ENCODE peak calls at places on chromosome 17, in seven cellular contexts. I is AG04449; U is activated naive CD4-positive, alpha-beta T cell treated with anti-CD3 and anti-CD28 coated beads for 36 hours; K is stimulated activated CD4-positive, alpha-beta T cell treated with anti-CD3 and anti-CD28 coated beads, Interleukin-12 subunit alpha, Interleukin-12 subunit beta, amount 100 ng/mL, for 4 hours; G is prostate gland; L is GM19239; P is transverse colon. D is an unnamed sample.

GRCh38 chr17:39750131-39751015 is 12.6 kb downstream of the GRB7 start:
- DNase-seq in I (no peak), K (no peak), L (no peak), U (no peak), P (peak), G (peak), D (no peak)

GRCh38 chr17:64741038-64741641 is 79.0 kb upstream of the SMURF2 start:
- DNase-seq in I (no peak), G (no peak), K (no peak), P (no peak), L (no peak), U (peak), D (peak)

GRCh38 chr17:7323731-7324437 is 5.3 kb downstream of the NEURL4 start:
- DNase-seq in K (peak), I (no peak), P (peak), G (peak), L (peak), U (peak), D (no peak)

GRCh38 chr17:80219777-80220708 is at the start of the genes SGSH and SLC26A11:
- DNase-seq in I (no peak), U (peak), L (peak), P (peak), G (peak), K (peak), D (peak)

GRCh38 chr17:10120749-10121148 is 77.7 kb downstream of the GAS7 start:
- DNase-seq in K (no peak), I (no peak), L (no peak), U (no peak), P (no peak), G (no peak), D (no peak)

GRCh38 chr17:74632196-74632540 is 8.6 kb upstream of the CD300E start:
- DNase-seq in L (no peak), P (no peak), I (no peak), K (no peak), G (no peak), U (no peak), D (peak)

GRCh38 chr17:48611681-48612455 is 1.1 kb upstream of the HOXB7 start:
- DNase-seq in G (no peak), L (no peak), K (no peak), U (peak), P (peak), I (no peak), D (no peak)

GRCh38 chr17:44840274-44840673 is 7.4 kb upstream of the HIGD1B start:
- DNase-seq in L (no peak), P (no peak), K (no peak), G (no peak), U (no peak), I (no peak), D (no peak)

GRCh38 chr17:9837551-9838471 is 12.1 kb downstream of the GLP2R start:
- DNase-seq in I (peak), L (no peak), U (no peak), P (peak), G (no peak), K (no peak), D (no peak)

GRCh38 chr17:60093694-60094093 is 15.0 kb upstream of the HEATR6 start:
- DNase-seq in I (no peak), U (no peak), K (no peak), L (no peak), P (no peak), G (no peak), D (no peak)

GRCh38 chr17:9647014-9647413 is 1.7 kb downstream of the USP43 start:
- DNase-seq in L (no peak), G (peak), U (no peak), P (no peak), I (no peak), K (no peak), D (peak)

GRCh38 chr17:16879686-16880085 is 92.2 kb downstream of the TNFRSF13B start:
- DNase-seq in K (no peak), G (no peak), L (no peak), P (no peak), U (no peak), I (no peak), D (no peak)

GRCh38 chr17:1087381-1088241 is 90.7 kb downstream of the TIMM22 start:
- DNase-seq in U (no peak), K (no peak), I (no peak), G (peak), L (no peak), P (peak), D (peak)

GRCh38 chr17:47204722-47205418 is 4.3 kb upstream of the MYL4 start:
- DNase-seq in K (no peak), L (no peak), G (no peak), U (peak), P (no peak), I (no peak), D (no peak)

GRCh38 chr17:38598536-38598935 is 7.2 kb downstream of the SRCIN1 start:
- DNase-seq in L (no peak), P (peak), I (no peak), G (peak), K (no peak), U (peak), D (peak)

D was measured in G401.